ENCODE peak calls at places on chromosomes 7 and 10, in seven cellular contexts. One of them, this sample, is unnamed.

GRCh38 chr7:101998029-101998903 is 180.8 kb downstream of the CUX1 start:
- DNase-seq in breast epithelium: no peak
- DNase-seq in fibroblast of lung: no peak
- DNase-seq in left ventricle myocardium inferior: no peak
- DNase-seq in naive thymus-derived CD4-positive, alpha-beta T cell: no peak
- DNase-seq in RWPE1: no peak
- DNase-seq in CD4-positive, alpha-beta memory T cell: no peak
- DNase-seq in this sample: no peak

GRCh38 chr10:52818019-52818418 is 45.4 kb upstream of the MBL2 start:
- DNase-seq in breast epithelium: no peak
- DNase-seq in fibroblast of lung: peak
- DNase-seq in left ventricle myocardium inferior: no peak
- DNase-seq in naive thymus-derived CD4-positive, alpha-beta T cell: no peak
- DNase-seq in RWPE1: peak
- DNase-seq in CD4-positive, alpha-beta memory T cell: no peak
- DNase-seq in this sample: no peak

GRCh38 chr7:51029586-51030230 is 247.0 kb upstream of the GRB10 start:
- DNase-seq in breast epithelium: no peak
- DNase-seq in fibroblast of lung: peak
- DNase-seq in left ventricle myocardium inferior: no peak
- DNase-seq in naive thymus-derived CD4-positive, alpha-beta T cell: no peak
- DNase-seq in RWPE1: peak
- DNase-seq in CD4-positive, alpha-beta memory T cell: no peak
- DNase-seq in this sample: no peak

GRCh38 chr7:3272691-3273141 is 28.3 kb upstream of the SDK1 start:
- DNase-seq in breast epithelium: no peak
- DNase-seq in fibroblast of lung: peak
- DNase-seq in left ventricle myocardium inferior: no peak
- DNase-seq in naive thymus-derived CD4-positive, alpha-beta T cell: no peak
- DNase-seq in RWPE1: peak
- DNase-seq in CD4-positive, alpha-beta memory T cell: no peak
- DNase-seq in this sample: no peak

GRCh38 chr10:79051766-79052165 is 17.0 kb upstream of the ZMIZ1 start:
- DNase-seq in breast epithelium: no peak
- DNase-seq in fibroblast of lung: no peak
- DNase-seq in left ventricle myocardium inferior: peak
- DNase-seq in naive thymus-derived CD4-positive, alpha-beta T cell: no peak
- DNase-seq in RWPE1: no peak
- DNase-seq in CD4-positive, alpha-beta memory T cell: no peak
- DNase-seq in this sample: peak

GRCh38 chr7:116283595-116284204 is 73.4 kb downstream of the TES start:
- DNase-seq in breast epithelium: no peak
- DNase-seq in fibroblast of lung: no peak
- DNase-seq in left ventricle myocardium inferior: no peak
- DNase-seq in naive thymus-derived CD4-positive, alpha-beta T cell: no peak
- DNase-seq in RWPE1: no peak
- DNase-seq in CD4-positive, alpha-beta memory T cell: no peak
- DNase-seq in this sample: no peak

GRCh38 chr7:133052357-133052756 is 29.5 kb downstream of the CHCHD3 start:
- DNase-seq in breast epithelium: no peak
- DNase-seq in fibroblast of lung: no peak
- DNase-seq in left ventricle myocardium inferior: no peak
- DNase-seq in naive thymus-derived CD4-positive, alpha-beta T cell: no peak
- DNase-seq in RWPE1: no peak
- DNase-seq in CD4-positive, alpha-beta memory T cell: no peak
- DNase-seq in this sample: no peak

GRCh38 chr10:86960003-86960862 is 1.8 kb downstream of the SNCG start:
- DNase-seq in breast epithelium: no peak
- DNase-seq in fibroblast of lung: peak
- DNase-seq in left ventricle myocardium inferior: peak
- DNase-seq in naive thymus-derived CD4-positive, alpha-beta T cell: no peak
- DNase-seq in RWPE1: peak
- DNase-seq in CD4-positive, alpha-beta memory T cell: peak
- DNase-seq in this sample: peak

GRCh38 chr10:97974526-97975525 is 55.6 kb downstream of the CRTAC1 start:
- DNase-seq in breast epithelium: no peak
- DNase-seq in fibroblast of lung: no peak
- DNase-seq in left ventricle myocardium inferior: no peak
- DNase-seq in naive thymus-derived CD4-positive, alpha-beta T cell: no peak
- DNase-seq in RWPE1: no peak
- DNase-seq in CD4-positive, alpha-beta memory T cell: no peak
- DNase-seq in this sample: no peak

GRCh38 chr7:55893940-55894339 is 6.7 kb downstream of the ZNF713 start:
- DNase-seq in breast epithelium: no peak
- DNase-seq in fibroblast of lung: no peak
- DNase-seq in left ventricle myocardium inferior: no peak
- DNase-seq in naive thymus-derived CD4-positive, alpha-beta T cell: no peak
- DNase-seq in RWPE1: no peak
- DNase-seq in CD4-positive, alpha-beta memory T cell: no peak
- DNase-seq in this sample: no peak
- H3K27ac ChIP-seq in breast epithelium: no peak
- H3K27ac ChIP-seq in fibroblast of lung: no peak
- H3K27ac ChIP-seq in left ventricle myocardium inferior: no peak
- H3K27ac ChIP-seq in naive thymus-derived CD4-positive, alpha-beta T cell: no peak
- H3K27ac ChIP-seq in RWPE1: no peak
- H3K27ac ChIP-seq in CD4-positive, alpha-beta memory T cell: no peak
- H3K27ac ChIP-seq in this sample: no peak

GRCh38 chr7:157796846-157797245 is 460.0 kb downstream of the DNAJB6 start:
- DNase-seq in breast epithelium: no peak
- DNase-seq in fibroblast of lung: no peak
- DNase-seq in left ventricle myocardium inferior: no peak
- DNase-seq in naive thymus-derived CD4-positive, alpha-beta T cell: no peak
- DNase-seq in RWPE1: no peak
- DNase-seq in CD4-positive, alpha-beta memory T cell: no peak
- DNase-seq in this sample: no peak
- H3K27ac ChIP-seq in breast epithelium: no peak
- H3K27ac ChIP-seq in fibroblast of lung: no peak
- H3K27ac ChIP-seq in left ventricle myocardium inferior: no peak
- H3K27ac ChIP-seq in naive thymus-derived CD4-positive, alpha-beta T cell: no peak
- H3K27ac ChIP-seq in RWPE1: no peak
- H3K27ac ChIP-seq in CD4-positive, alpha-beta memory T cell: no peak
- H3K27ac ChIP-seq in this sample: no peak

GRCh38 chr7:150398108-150398964 is 19.2 kb downstream of the ZNF775 start:
- DNase-seq in breast epithelium: no peak
- DNase-seq in fibroblast of lung: no peak
- DNase-seq in left ventricle myocardium inferior: no peak
- DNase-seq in naive thymus-derived CD4-positive, alpha-beta T cell: no peak
- DNase-seq in RWPE1: no peak
- DNase-seq in CD4-positive, alpha-beta memory T cell: no peak
- DNase-seq in this sample: no peak
- H3K27ac ChIP-seq in breast epithelium: no peak
- H3K27ac ChIP-seq in fibroblast of lung: no peak
- H3K27ac ChIP-seq in left ventricle myocardium inferior: no peak
- H3K27ac ChIP-seq in naive thymus-derived CD4-positive, alpha-beta T cell: no peak
- H3K27ac ChIP-seq in RWPE1: peak
- H3K27ac ChIP-seq in CD4-positive, alpha-beta memory T cell: no peak
- H3K27ac ChIP-seq in this sample: no peak

GRCh38 chr10:58518775-58519174 is 6.1 kb downstream of the BICC1 start:
- DNase-seq in breast epithelium: no peak
- DNase-seq in fibroblast of lung: no peak
- DNase-seq in left ventricle myocardium inferior: no peak
- DNase-seq in naive thymus-derived CD4-positive, alpha-beta T cell: no peak
- DNase-seq in RWPE1: no peak
- DNase-seq in CD4-positive, alpha-beta memory T cell: no peak
- DNase-seq in this sample: no peak

GRCh38 chr10:58515296-58515956 is 2.8 kb downstream of the BICC1 start:
- DNase-seq in breast epithelium: no peak
- DNase-seq in fibroblast of lung: no peak
- DNase-seq in left ventricle myocardium inferior: no peak
- DNase-seq in naive thymus-derived CD4-positive, alpha-beta T cell: no peak
- DNase-seq in RWPE1: no peak
- DNase-seq in CD4-positive, alpha-beta memory T cell: no peak
- DNase-seq in this sample: no peak

GRCh38 chr10:58516118-58516517 is 3.4 kb downstream of the BICC1 start:
- DNase-seq in breast epithelium: no peak
- DNase-seq in fibroblast of lung: no peak
- DNase-seq in left ventricle myocardium inferior: no peak
- DNase-seq in naive thymus-derived CD4-positive, alpha-beta T cell: no peak
- DNase-seq in RWPE1: no peak
- DNase-seq in CD4-positive, alpha-beta memory T cell: no peak
- DNase-seq in this sample: no peak

GRCh38 chr10:58517481-58518355 is 5.0 kb downstream of the BICC1 start:
- DNase-seq in breast epithelium: no peak
- DNase-seq in fibroblast of lung: no peak
- DNase-seq in left ventricle myocardium inferior: no peak
- DNase-seq in naive thymus-derived CD4-positive, alpha-beta T cell: no peak
- DNase-seq in RWPE1: no peak
- DNase-seq in CD4-positive, alpha-beta memory T cell: no peak
- DNase-seq in this sample: no peak

GRCh38 chr10:58517071-58517470 is 4.4 kb downstream of the BICC1 start:
- DNase-seq in breast epithelium: no peak
- DNase-seq in fibroblast of lung: no peak
- DNase-seq in left ventricle myocardium inferior: no peak
- DNase-seq in naive thymus-derived CD4-positive, alpha-beta T cell: no peak
- DNase-seq in RWPE1: no peak
- DNase-seq in CD4-positive, alpha-beta memory T cell: no peak
- DNase-seq in this sample: no peak
- H3K27ac ChIP-seq in breast epithelium: no peak
- H3K27ac ChIP-seq in fibroblast of lung: no peak
- H3K27ac ChIP-seq in left ventricle myocardium inferior: no peak
- H3K27ac ChIP-seq in naive thymus-derived CD4-positive, alpha-beta T cell: no peak
- H3K27ac ChIP-seq in RWPE1: no peak
- H3K27ac ChIP-seq in CD4-positive, alpha-beta memory T cell: no peak
- H3K27ac ChIP-seq in this sample: no peak

GRCh38 chr7:69813637-69814240 is 215.5 kb downstream of the AUTS2 start:
- DNase-seq in breast epithelium: peak
- DNase-seq in fibroblast of lung: no peak
- DNase-seq in left ventricle myocardium inferior: no peak
- DNase-seq in naive thymus-derived CD4-positive, alpha-beta T cell: no peak
- DNase-seq in RWPE1: no peak
- DNase-seq in CD4-positive, alpha-beta memory T cell: no peak
- DNase-seq in this sample: no peak
- H3K27ac ChIP-seq in breast epithelium: peak
- H3K27ac ChIP-seq in fibroblast of lung: no peak
- H3K27ac ChIP-seq in left ventricle myocardium inferior: peak
- H3K27ac ChIP-seq in naive thymus-derived CD4-positive, alpha-beta T cell: no peak
- H3K27ac ChIP-seq in RWPE1: no peak
- H3K27ac ChIP-seq in CD4-positive, alpha-beta memory T cell: no peak
- H3K27ac ChIP-seq in this sample: no peak

DNA sequence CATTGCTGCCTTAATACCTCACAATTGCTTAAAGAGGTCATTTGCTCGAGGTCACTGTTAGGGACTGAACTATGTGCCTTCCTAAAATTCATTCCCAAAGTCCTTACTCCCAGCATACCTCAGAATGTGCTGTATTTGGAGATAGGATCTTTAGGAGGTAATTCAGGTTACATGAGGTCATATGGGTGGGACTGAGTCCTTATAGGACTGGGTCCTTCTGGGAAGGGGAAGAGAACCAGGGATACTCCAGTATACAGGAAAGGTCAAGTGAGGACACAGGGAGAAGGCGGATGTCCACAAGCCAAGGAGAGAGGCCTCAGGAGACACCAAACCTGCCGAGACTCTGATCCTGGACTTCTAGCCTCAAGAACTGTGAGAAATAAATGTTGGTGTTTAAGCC is 253.3 kb downstream of the PRPF18 start:
- DNase-seq in breast epithelium: no peak
- DNase-seq in fibroblast of lung: no peak
- DNase-seq in left ventricle myocardium inferior: no peak
- DNase-seq in naive thymus-derived CD4-positive, alpha-beta T cell: no peak
- DNase-seq in RWPE1: no peak
- DNase-seq in CD4-positive, alpha-beta memory T cell: no peak
- DNase-seq in this sample: no peak
- H3K27ac ChIP-seq in breast epithelium: no peak
- H3K27ac ChIP-seq in fibroblast of lung: peak
- H3K27ac ChIP-seq in left ventricle myocardium inferior: peak
- H3K27ac ChIP-seq in naive thymus-derived CD4-positive, alpha-beta T cell: no peak
- H3K27ac ChIP-seq in RWPE1: no peak
- H3K27ac ChIP-seq in CD4-positive, alpha-beta memory T cell: no peak
- H3K27ac ChIP-seq in this sample: no peak

DNA sequence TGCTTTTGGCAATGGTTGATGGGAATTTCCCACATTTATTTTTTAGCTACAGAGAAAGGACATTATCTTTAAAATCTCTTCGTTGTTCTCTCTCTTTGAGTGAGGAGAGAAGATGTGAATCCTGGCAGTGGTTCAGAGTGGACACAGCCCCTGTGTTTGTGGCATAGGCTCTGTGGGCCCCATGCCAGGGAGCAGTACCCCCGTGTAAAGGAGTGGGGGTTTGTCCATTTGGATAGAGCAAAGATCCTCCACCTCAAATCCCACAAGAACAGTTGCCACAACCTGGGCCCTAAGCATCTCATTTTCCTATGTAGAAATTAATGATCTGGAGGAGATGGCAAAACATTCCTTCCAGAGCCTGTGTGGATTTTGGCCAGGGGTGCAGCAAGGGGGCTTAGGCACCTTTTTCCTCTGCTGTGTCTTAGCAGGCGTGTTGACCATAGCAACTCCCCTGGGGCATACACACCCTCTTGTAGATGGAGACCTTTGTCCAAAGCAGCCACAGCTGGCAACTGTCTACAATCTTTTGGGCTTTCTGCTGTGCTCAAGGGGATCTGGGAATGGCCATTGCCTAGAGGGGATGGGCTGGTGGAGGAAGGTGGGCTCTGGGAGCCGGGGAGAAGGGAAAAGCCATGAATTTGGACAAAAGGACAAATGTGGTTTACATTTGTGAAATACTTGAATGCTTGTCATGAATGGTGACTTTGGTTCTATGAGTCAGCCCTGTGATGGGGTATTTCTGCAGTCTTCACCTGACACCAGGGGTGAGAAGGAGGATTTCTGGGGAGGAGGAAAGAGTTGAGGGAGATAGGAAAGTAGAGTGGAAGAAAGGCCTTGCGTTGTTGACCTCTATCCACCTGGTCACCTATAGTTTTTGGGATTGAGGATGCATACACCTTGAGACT is 92.0 kb downstream of the TCF7L2 start:
- DNase-seq in breast epithelium: no peak
- DNase-seq in fibroblast of lung: no peak
- DNase-seq in left ventricle myocardium inferior: no peak
- DNase-seq in naive thymus-derived CD4-positive, alpha-beta T cell: no peak
- DNase-seq in RWPE1: no peak
- DNase-seq in CD4-positive, alpha-beta memory T cell: no peak
- DNase-seq in this sample: no peak
- H3K27ac ChIP-seq in breast epithelium: peak
- H3K27ac ChIP-seq in fibroblast of lung: no peak
- H3K27ac ChIP-seq in left ventricle myocardium inferior: no peak
- H3K27ac ChIP-seq in naive thymus-derived CD4-positive, alpha-beta T cell: no peak
- H3K27ac ChIP-seq in RWPE1: peak
- H3K27ac ChIP-seq in CD4-positive, alpha-beta memory T cell: no peak
- H3K27ac ChIP-seq in this sample: peak

GRCh38 chr10:101451589-101452190 is 97.7 kb downstream of the BTRC start:
- DNase-seq in breast epithelium: no peak
- DNase-seq in fibroblast of lung: no peak
- DNase-seq in left ventricle myocardium inferior: no peak
- DNase-seq in naive thymus-derived CD4-positive, alpha-beta T cell: no peak
- DNase-seq in RWPE1: no peak
- DNase-seq in CD4-positive, alpha-beta memory T cell: no peak
- DNase-seq in this sample: no peak
- H3K27ac ChIP-seq in breast epithelium: no peak
- H3K27ac ChIP-seq in fibroblast of lung: no peak
- H3K27ac ChIP-seq in left ventricle myocardium inferior: no peak
- H3K27ac ChIP-seq in naive thymus-derived CD4-positive, alpha-beta T cell: no peak
- H3K27ac ChIP-seq in RWPE1: no peak
- H3K27ac ChIP-seq in CD4-positive, alpha-beta memory T cell: no peak
- H3K27ac ChIP-seq in this sample: no peak

This sample was measured in lower lobe of right lung.